ENCODE peak calls at places on chromosomes 2 and 18, in seven cellular contexts. W is adrenal gland, F is body of pancreas, M is heart left ventricle, K is GM12864, J is breast epithelium, P is IMR-90. E is an unnamed sample.

GRCh38 chr2:184119920-184120820 is 478.2 kb upstream of the ZNF804A start:
- DNase-seq in K (no peak), W (no peak), J (no peak), F (no peak), M (no peak), P (no peak), E (no peak)

GRCh38 chr2:128631698-128632490 is 313.2 kb upstream of the HS6ST1 start:
- DNase-seq in M (no peak), J (peak), P (no peak), F (no peak), W (no peak), K (no peak), E (no peak)

GRCh38 chr2:128439231-128440086 is 120.8 kb upstream of the HS6ST1 start:
- DNase-seq in W (no peak), M (no peak), K (no peak), J (no peak), F (peak), P (no peak), E (peak)

GRCh38 chr2:157760949-157761348 is 115.2 kb downstream of the ACVR1 start:
- DNase-seq in J (no peak), W (no peak), F (no peak), M (no peak), P (no peak), K (no peak), E (no peak)

GRCh38 chr2:96940991-96941775 is 45.2 kb downstream of the FAM178B start:
- DNase-seq in K (no peak), M (no peak), W (no peak), P (no peak), F (no peak), J (no peak), E (no peak)

GRCh38 chr2:188937228-188938220 is 36.6 kb upstream of the COL3A1 start:
- DNase-seq in M (no peak), F (no peak), J (no peak), P (peak), W (no peak), K (no peak), E (no peak)

GRCh38 chr2:34241905-34242740 is 643.0 kb upstream of the FAM98A start:
- DNase-seq in J (no peak), P (no peak), W (no peak), F (peak), K (no peak), M (no peak), E (no peak)

GRCh38 chr18:46222093-46222492 is 117.9 kb downstream of the HAUS1 start:
- DNase-seq in J (no peak), W (no peak), F (no peak), K (no peak), P (no peak), M (no peak), E (no peak)

GRCh38 chr2:18440141-18440605 is 120.3 kb downstream of the RDH14 start:
- DNase-seq in J (no peak), F (no peak), P (peak), W (peak), K (no peak), M (no peak), E (no peak)

GRCh38 chr2:223997938-223998337 is 40.7 kb downstream of the MRPL44 start:
- DNase-seq in P (peak), F (no peak), J (no peak), W (no peak), M (no peak), K (no peak), E (no peak)

GRCh38 chr18:6777509-6777908 is 48.0 kb downstream of the ARHGAP28 start:
- DNase-seq in K (no peak), M (no peak), W (no peak), J (no peak), P (no peak), F (no peak), E (no peak)

GRCh38 chr2:154855113-154855512 is 156.6 kb downstream of the KCNJ3 start:
- DNase-seq in P (no peak), K (no peak), W (no peak), J (no peak), F (no peak), M (no peak), E (no peak)

GRCh38 chr2:134461511-134461910 is 207.6 kb downstream of the MGAT5 start:
- DNase-seq in W (no peak), F (no peak), P (peak), K (no peak), M (no peak), J (no peak), E (no peak)

GRCh38 chr2:217402622-217403383 is 542.9 kb upstream of the TNP1 start:
- DNase-seq in J (no peak), M (no peak), F (no peak), W (peak), P (no peak), K (no peak), E (no peak)

GRCh38 chr2:47270421-47270820 is 115.3 kb upstream of the STPG4 start:
- DNase-seq in P (no peak), M (no peak), W (peak), J (no peak), K (no peak), F (no peak), E (no peak)

GRCh38 chr18:2984703-2985261 is 28.2 kb downstream of the LPIN2 start:
- DNase-seq in K (no peak), W (no peak), M (no peak), F (peak), J (no peak), P (no peak), E (no peak)

GRCh38 chr2:235511187-235511661 is 17.4 kb downstream of the AGAP1 start:
- DNase-seq in M (no peak), J (no peak), P (peak), F (peak), K (no peak), W (peak), E (no peak)

GRCh38 chr18:12021077-12021476 is 39.8 kb downstream of the IMPA2 start:
- DNase-seq in K (no peak), F (no peak), W (no peak), J (no peak), M (no peak), P (no peak), E (no peak)

DNA sequence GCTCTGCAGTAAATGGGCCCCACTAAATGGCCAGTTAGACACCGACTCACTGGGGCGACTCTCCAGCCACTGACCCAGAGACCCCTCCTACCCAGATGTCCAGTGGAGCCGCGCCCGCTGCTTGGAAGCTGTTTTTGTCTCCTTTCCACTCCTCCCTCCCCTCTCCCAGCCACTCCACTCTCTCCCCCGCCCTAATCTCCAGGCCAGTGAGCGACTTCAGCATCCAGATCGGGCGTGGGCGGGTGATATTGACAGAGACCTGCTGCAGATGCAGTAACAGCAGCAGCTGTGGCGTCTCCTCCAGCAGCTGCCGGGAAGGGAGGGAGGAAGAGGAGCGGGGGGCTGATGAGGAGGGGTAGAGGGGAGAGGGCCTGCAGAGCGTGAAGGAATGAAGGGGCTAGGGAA is at the start of gene SCN7A:
- DNase-seq in W (peak), M (peak), J (peak), F (peak), K (no peak), P (peak), E (no peak)
- H3K4me3 ChIP-seq in W (peak), M (peak), J (peak), F (no peak), K (no peak), P (peak), E (no peak)

DNA sequence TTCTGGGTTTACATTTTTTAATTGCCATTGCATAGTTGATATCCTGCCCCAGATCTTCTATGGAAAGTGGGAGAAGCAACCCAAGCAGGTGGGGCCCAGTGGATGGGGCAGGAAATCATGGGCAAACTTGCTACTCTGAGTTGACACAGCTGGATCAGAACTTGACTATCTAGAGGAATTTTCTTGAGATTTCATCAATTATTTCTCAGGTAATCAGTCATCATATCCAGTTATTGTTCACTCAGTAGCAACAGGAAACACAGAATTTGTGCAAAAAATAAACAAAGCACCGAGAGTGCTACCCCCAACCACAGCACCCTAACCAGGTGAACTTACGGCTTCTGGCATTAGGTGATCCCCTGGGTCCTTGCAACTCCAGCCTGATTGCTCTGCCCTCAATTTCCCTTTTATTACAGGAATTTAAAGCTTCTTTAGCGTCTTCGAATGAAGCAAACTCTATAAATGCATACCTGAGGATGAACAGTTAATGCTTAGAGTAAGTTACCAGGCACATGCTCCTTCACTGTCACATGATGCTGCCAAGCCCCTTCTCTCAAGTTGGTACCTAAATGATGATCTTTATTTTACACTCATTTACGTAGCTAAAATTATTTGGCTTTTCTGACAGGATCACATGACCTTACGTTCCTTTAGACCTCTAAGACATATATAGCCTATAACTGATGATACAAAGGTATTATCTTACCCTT is 7.8 kb downstream of the NCL start:
- DNase-seq in M (no peak), K (no peak), J (no peak), F (no peak), W (no peak), P (no peak), E (no peak)
- TF ChIP-seq CTCF in M (no peak), K (no peak), J (no peak), F (no peak), W (no peak), P (no peak), E (no peak)

GRCh38 chr2:73910873-73911547 is 15.7 kb upstream of the DGUOK start:
- DNase-seq in M (no peak), F (no peak), P (no peak), J (no peak), K (no peak), W (no peak), E (no peak)
- H3K4me3 ChIP-seq in M (no peak), F (no peak), P (no peak), J (no peak), K (no peak), W (no peak), E (no peak)

DNA sequence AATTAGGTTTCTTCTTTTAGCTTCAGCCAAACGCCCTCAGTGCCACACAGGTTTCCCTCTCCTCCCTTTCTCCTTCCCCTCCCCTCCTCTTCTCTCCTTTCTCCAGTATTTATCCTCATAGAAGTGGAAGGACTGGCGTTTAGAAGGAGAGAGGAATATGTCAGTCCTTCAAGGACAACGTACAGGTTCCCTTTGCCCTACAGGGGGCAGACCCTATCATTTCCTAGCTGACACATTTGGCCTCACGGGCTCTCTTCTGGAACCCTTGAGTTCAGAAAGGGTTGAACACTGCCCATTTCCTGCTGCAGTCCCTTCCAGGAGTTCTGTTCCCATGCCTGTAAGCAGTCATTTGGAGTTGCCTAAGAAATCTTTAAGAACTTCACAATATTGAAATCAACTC is 46.1 kb downstream of the CDCA7 start:
- DNase-seq in P (no peak), F (no peak), J (no peak), M (no peak), K (no peak), W (no peak), E (no peak)
- TF ChIP-seq CTCF in P (no peak), F (no peak), J (no peak), M (no peak), K (peak), W (no peak), E (no peak)

DNA sequence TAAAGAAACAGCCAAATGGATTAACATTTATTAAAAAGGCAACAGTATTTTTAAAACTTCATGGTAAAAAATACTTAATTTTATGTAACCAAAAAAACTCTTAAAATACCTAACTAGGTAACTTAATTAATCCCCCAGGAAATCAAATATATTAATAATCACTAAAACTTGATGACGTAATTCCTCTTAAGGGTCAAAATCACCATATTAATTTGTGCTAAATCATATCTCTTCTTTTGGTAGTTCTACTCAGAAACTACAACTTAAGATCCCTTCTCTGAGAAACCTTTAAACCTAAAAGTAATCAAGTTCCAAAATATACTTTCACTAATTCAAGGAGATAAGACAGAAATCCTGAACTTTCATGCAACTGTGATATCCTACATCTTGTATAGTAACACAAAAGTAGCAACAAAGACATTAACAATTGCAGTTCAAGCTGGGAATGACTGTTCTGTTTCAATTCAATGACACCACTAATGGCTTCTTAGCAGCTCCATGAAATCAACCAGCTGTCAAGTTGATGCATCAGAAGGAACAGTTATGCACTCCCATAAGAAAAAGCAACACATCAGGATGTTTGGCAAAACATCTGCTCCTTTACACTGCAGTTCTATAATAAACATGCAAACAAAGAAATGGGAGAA is 4.0 kb downstream of the BAZ2B start:
- DNase-seq in P (peak), K (no peak), F (no peak), J (no peak), W (no peak), M (no peak), E (no peak)
- H3K4me3 ChIP-seq in P (no peak), K (no peak), F (no peak), J (no peak), W (peak), M (peak), E (peak)

GRCh38 chr2:148565272-148565894 is 79.2 kb upstream of the EPC2 start:
- DNase-seq in P (no peak), F (no peak), J (no peak), M (no peak), K (no peak), W (no peak), E (no peak)
- TF ChIP-seq CTCF in P (no peak), F (no peak), J (no peak), M (peak), K (peak), W (peak), E (peak)